ENCODE peak calls at places on chromosomes 11 and 22, in ten cellular contexts. M is neural crest cell, D is HFF-Myc, O is mucosa of descending colon, Y is hepatocyte, A is RWPE2, J is fibroblast of the aortic adventitia, Z is GM06990, S is ovary, Q is NB4. K is an unnamed sample.

GRCh38 chr11:8610532-8611116 is 16.6 kb upstream of the STK33 start:
- DNase-seq in A (no peak), D (no peak), O (no peak), Y (peak; percentile 38), Z (no peak), M (no peak), S (no peak), J (no peak), Q (no peak), K (peak; percentile 21)

GRCh38 chr22:49404020-49404419 is 423.7 kb downstream of the BRD1 start:
- DNase-seq in D (no peak), Y (no peak), O (no peak), J (no peak), Q (no peak), Z (no peak), M (no peak), A (no peak), S (no peak), K (peak; percentile 53)

GRCh38 chr11:1597331-1597741 is 758 bp downstream of the KRTAP5-2 start:
- DNase-seq in O (no peak), S (no peak), Z (no peak), M (no peak), J (no peak), D (no peak), A (no peak), Q (no peak), Y (no peak), K (no peak)

GRCh38 chr22:44621401-44622146 is 80.4 kb upstream of the PRR5 start:
- DNase-seq in Y (no peak), O (no peak), M (no peak), Z (no peak), J (no peak), Q (no peak), D (no peak), A (no peak), S (peak; percentile 17), K (peak; percentile 83)

GRCh38 chr11:120211522-120212258 is 858 bp downstream of the OAF start:
- DNase-seq in M (no peak), J (no peak), Q (no peak), A (no peak), Y (no peak), O (no peak), S (no peak), Z (no peak), D (no peak), K (no peak)

GRCh38 chr22:25368271-25368670 is 148.8 kb downstream of the CRYBB2 start:
- DNase-seq in Z (no peak), J (peak; percentile 72), A (peak; percentile 67), S (no peak), Y (peak; percentile 28), M (no peak), O (peak; percentile 81), Q (peak; percentile 30), D (peak; percentile 78), K (no peak)

GRCh38 chr22:40276877-40277823 is 69.2 kb upstream of the ADSL start:
- DNase-seq in O (no peak), J (peak; percentile 71), Y (no peak), Q (no peak), Z (no peak), S (no peak), A (no peak), D (no peak), M (no peak), K (peak; percentile 6)

GRCh38 chr11:132158091-132158490 is 787.7 kb downstream of the NTM start:
- DNase-seq in J (no peak), M (no peak), D (no peak), A (no peak), Y (peak; percentile 22), S (no peak), O (peak; percentile 28), Q (peak; percentile 38), Z (no peak), K (no peak)

GRCh38 chr22:46754110-46754799 is 8.2 kb upstream of the TBC1D22A start:
- DNase-seq in Z (no peak), D (peak; percentile 94), O (peak; percentile 94), A (peak; percentile 93), S (peak; percentile 73), M (no peak), Y (peak; percentile 89), Q (peak; percentile 85), J (peak; percentile 96), K (peak; percentile 94)

GRCh38 chr22:24591286-24591830 is 1.5 kb downstream of the LRRC75B start:
- DNase-seq in O (no peak), Z (no peak), D (no peak), Y (no peak), A (no peak), M (no peak), S (no peak), Q (no peak), J (no peak), K (no peak)

GRCh38 chr11:95565692-95566091 is 223.9 kb downstream of the FAM76B start:
- DNase-seq in O (no peak), Z (no peak), J (no peak), M (no peak), A (no peak), D (no peak), Q (no peak), S (no peak), Y (no peak), K (no peak)

GRCh38 chr11:91394718-91395414 is 829.8 kb upstream of the FAT3 start:
- DNase-seq in D (no peak), O (no peak), M (no peak), Q (no peak), Y (peak; percentile 24), A (no peak), Z (no peak), S (no peak), J (no peak), K (no peak)

GRCh38 chr22:21587803-21588611 is 20.5 kb downstream of the UBE2L3 start:
- DNase-seq in J (peak; percentile 76), A (no peak), S (no peak), Q (no peak), O (no peak), Z (peak; percentile 40), M (no peak), Y (no peak), D (no peak), K (no peak)

DNA sequence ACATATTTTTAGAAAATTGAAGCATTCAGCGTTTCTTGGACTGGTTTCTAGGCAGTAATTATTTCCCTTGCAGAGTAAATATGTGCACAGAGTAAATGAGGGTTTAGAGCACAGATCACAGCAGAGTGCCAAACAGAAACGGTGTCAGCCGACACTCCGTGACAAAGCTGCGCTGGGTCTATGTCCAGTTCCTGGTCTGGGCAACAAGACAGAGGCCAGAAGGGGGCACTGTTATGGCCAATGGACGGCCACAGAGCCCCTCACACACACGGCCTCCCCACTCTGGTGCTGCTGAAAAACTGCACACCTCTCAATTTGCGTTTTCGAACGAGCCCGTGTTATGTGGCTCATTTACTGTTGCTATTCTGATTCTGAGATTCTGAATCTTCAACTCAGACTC is 180.7 kb downstream of the MPPED1 start:
- DNase-seq in Y (no peak), Q (no peak), M (peak; percentile 16), D (no peak), Z (no peak), O (peak; percentile 10), J (peak; percentile 0), S (no peak), A (no peak), K (no peak)
- TF ChIP-seq CTCF in Y (peak; percentile 19), Q (no peak), M (peak; percentile 36), D (no peak), Z (no peak), O (no peak), J (peak; percentile 8), S (no peak), A (no peak), K (no peak)

DNA sequence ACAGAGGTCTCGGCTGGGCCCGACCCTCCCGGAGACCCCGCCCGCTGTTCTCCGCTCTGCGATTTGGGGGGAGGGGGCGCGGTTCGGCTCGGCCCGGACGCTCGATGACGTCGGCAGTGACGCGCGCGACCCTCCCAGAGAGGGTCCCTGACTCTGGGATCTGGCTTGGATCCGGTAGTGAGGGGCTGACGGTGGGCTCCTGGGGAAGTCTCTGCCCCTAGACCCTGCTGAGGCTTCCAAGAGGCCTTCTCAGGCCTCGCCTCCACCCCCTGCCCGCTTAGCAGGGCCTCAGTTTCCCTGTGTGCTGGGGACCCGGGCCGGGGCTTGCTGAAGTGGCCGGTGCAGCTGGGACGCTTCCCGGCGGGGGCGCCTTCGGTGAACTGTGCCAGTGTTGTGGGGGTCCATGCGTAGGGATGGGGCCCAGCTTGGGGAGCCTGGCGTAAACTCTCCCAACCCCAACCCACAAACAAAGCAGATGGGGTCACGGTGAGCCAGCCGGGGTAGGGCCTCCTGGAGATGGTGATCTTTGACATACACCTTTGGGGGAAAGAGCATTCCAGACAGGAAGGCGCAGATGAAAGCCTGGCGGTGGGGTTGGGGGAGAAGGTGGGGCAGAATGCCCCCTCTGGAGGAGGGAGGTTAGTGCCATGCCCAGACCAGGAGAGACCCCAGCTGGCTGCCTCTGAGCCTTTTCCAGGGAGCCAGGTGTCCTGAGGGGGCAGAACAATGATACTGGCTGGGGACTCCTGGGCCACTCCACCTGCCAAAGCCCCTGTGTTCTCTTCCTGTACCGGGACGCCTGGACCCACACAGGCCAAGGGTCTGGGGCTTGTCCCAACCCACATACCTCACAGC is 1.0 kb downstream of the B4GALNT4 start:
- DNase-seq in Z (no peak), Y (peak; percentile 46), S (no peak), M (no peak), J (no peak), O (no peak), D (no peak), A (peak; percentile 42), Q (no peak), K (peak; percentile 80)
- TF ChIP-seq CTCF in Z (no peak), Y (no peak), S (no peak), M (peak; percentile 14), J (no peak), O (no peak), D (no peak), A (no peak), Q (no peak), K (no peak)

GRCh38 chr11:89477175-89477574 is 14.0 kb downstream of the NOX4 start:
- DNase-seq in Y (peak; percentile 46), M (no peak), S (no peak), O (peak; percentile 58), A (no peak), J (no peak), Q (no peak), D (no peak), Z (no peak), K (no peak)
- TF ChIP-seq CTCF in Y (no peak), M (no peak), S (no peak), O (no peak), A (peak; percentile 23), J (no peak), Q (no peak), D (no peak), Z (no peak), K (no peak)

DNA sequence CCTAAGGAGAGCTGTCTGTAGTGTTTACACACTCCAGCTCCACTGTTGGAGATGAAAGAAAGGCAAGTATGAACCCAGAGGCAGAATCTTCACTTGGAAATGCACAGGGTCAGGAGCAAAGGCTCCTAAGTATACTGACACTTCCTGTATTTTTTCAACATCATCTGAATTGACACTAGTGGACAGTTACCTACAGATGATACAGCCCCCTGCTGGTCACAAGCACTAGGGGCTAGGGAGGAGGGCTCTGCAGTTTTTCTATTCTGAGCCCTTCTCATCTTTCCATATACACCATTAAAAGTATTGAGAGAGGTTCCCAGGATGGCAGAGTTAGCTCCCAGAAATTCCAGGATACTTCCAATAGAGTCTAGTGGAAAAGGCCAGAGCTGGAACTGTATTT is 290.3 kb upstream of the API5 start:
- DNase-seq in J (no peak), Q (peak; percentile 48), D (no peak), Y (peak; percentile 5), O (peak; percentile 12), A (no peak), M (peak; percentile 18), S (no peak), Z (no peak), K (no peak)
- TF ChIP-seq CTCF in J (no peak), Q (peak; percentile 67), D (no peak), Y (peak; percentile 35), O (no peak), A (peak; percentile 27), M (peak; percentile 58), S (no peak), Z (peak; percentile 65), K (no peak)